ENCODE peak calls at places on chromosomes 16 and 17, in ten cellular contexts. Y is omental fat pad; A is astrocyte of the cerebellum; L is AML-193; X is small intestine; V is DMS79; H is kidney tubule cell; N is activated T-cell treated with anti-CD3 and anti-CD28 coated beads for 24 hours; B is transverse colon; C is effector memory CD4-positive, alpha-beta T cell. W is an unnamed sample.

GRCh38 chr17:77581480-77581879 is 377.0 kb upstream of the TNRC6C start:
- DNase-seq in Y (no peak), A (no peak), L (no peak), X (no peak), V (no peak), H (peak; percentile 18), N (no peak), B (no peak), C (no peak), W (no peak)

GRCh38 chr17:68325961-68326360 is 34.7 kb downstream of the ARSG start:
- DNase-seq in Y (no peak), A (no peak), L (no peak), X (no peak), V (no peak), H (no peak), N (no peak), B (no peak), C (no peak), W (no peak)

GRCh38 chr16:75254359-75254837 is 3.0 kb upstream of the BCAR1 start:
- DNase-seq in Y (no peak), A (no peak), L (no peak), X (peak; percentile 35), V (no peak), H (peak; percentile 80), N (no peak), B (peak; percentile 41), C (no peak), W (peak; percentile 3)

GRCh38 chr16:50473375-50473945 is 74.7 kb upstream of the NKD1 start:
- DNase-seq in Y (no peak), A (no peak), L (no peak), X (no peak), V (no peak), H (peak; percentile 82), N (peak; percentile 5), B (no peak), C (no peak), W (no peak)

GRCh38 chr17:2027528-2028233 is 2.3 kb upstream of the DPH1 start:
- DNase-seq in Y (no peak), A (no peak), L (no peak), X (no peak), V (no peak), H (no peak), N (no peak), B (no peak), C (no peak), W (no peak)

GRCh38 chr17:77285594-77286390 is 145.0 kb downstream of the SEC14L1 start:
- DNase-seq in Y (no peak), A (no peak), L (peak; percentile 82), X (peak; percentile 87), V (peak; percentile 9), H (peak; percentile 94), N (no peak), B (peak; percentile 81), C (no peak), W (peak; percentile 52)

GRCh38 chr17:45313927-45314760 is 2.7 kb downstream of the MAP3K14 start:
- DNase-seq in Y (no peak), A (no peak), L (no peak), X (no peak), V (no peak), H (no peak), N (no peak), B (no peak), C (no peak), W (no peak)

GRCh38 chr17:66514227-66514806 is 211.9 kb downstream of the PRKCA start:
- DNase-seq in Y (no peak), A (no peak), L (no peak), X (no peak), V (no peak), H (peak; percentile 44), N (peak; percentile 33), B (no peak), C (no peak), W (no peak)

GRCh38 chr16:69085032-69085695 is 20.3 kb upstream of the HAS3 start:
- DNase-seq in Y (no peak), A (no peak), L (no peak), X (no peak), V (no peak), H (no peak), N (no peak), B (no peak), C (no peak), W (no peak)

GRCh38 chr16:57809843-57810196 is 7.5 kb upstream of the KIFC3 start:
- DNase-seq in Y (no peak), A (no peak), L (no peak), X (no peak), V (no peak), H (peak; percentile 86), N (no peak), B (no peak), C (no peak), W (no peak)

GRCh38 chr17:21379080-21379711 is 3.0 kb downstream of the KCNJ12 start:
- DNase-seq in Y (no peak), A (no peak), L (no peak), X (peak; percentile 24), V (no peak), H (no peak), N (no peak), B (peak; percentile 84), C (no peak), W (peak; percentile 35)

GRCh38 chr16:85090166-85090565 is 22.1 kb downstream of the CIBAR2 start:
- DNase-seq in Y (no peak), A (no peak), L (no peak), X (no peak), V (no peak), H (no peak), N (no peak), B (no peak), C (no peak), W (no peak)

GRCh38 chr17:79046501-79047280 is 22.7 kb downstream of the C1QTNF1 start:
- DNase-seq in Y (peak; percentile 19), A (no peak), L (no peak), X (no peak), V (no peak), H (no peak), N (no peak), B (no peak), C (no peak), W (no peak)

W was measured in body of pancreas.